ENCODE peak calls at places on chromosomes 12 and 14, in five cellular contexts. One of them, this sample, is unnamed.

GRCh38 chr12:112409064-112409905 is at the start of gene RPL6:
- DNase-seq in ovary: peak
- DNase-seq in lower leg skin: peak
- DNase-seq in GM10248: peak
- DNase-seq in GM12864: peak
- DNase-seq in this sample: peak

GRCh38 chr14:21098134-21098891 is at the start of gene ZNF219:
- DNase-seq in GM10248: no peak
- DNase-seq in ovary: peak
- DNase-seq in GM12864: no peak
- DNase-seq in lower leg skin: no peak
- DNase-seq in this sample: peak

GRCh38 chr12:98084391-98084790 is 431.0 kb upstream of the TMPO start:
- DNase-seq in GM10248: no peak
- DNase-seq in lower leg skin: no peak
- DNase-seq in ovary: no peak
- DNase-seq in GM12864: no peak
- DNase-seq in this sample: no peak

GRCh38 chr12:117855165-117855564 is 113.6 kb downstream of the KSR2 start:
- DNase-seq in lower leg skin: no peak
- DNase-seq in GM10248: no peak
- DNase-seq in ovary: no peak
- DNase-seq in GM12864: no peak
- DNase-seq in this sample: no peak

GRCh38 chr14:53093206-53093605 is 59.9 kb downstream of the DDHD1 start:
- DNase-seq in ovary: no peak
- DNase-seq in lower leg skin: no peak
- DNase-seq in GM10248: no peak
- DNase-seq in GM12864: no peak
- DNase-seq in this sample: no peak

GRCh38 chr14:52458721-52459085 is 93.6 kb downstream of the TXNDC16 start:
- DNase-seq in ovary: no peak
- DNase-seq in GM10248: no peak
- DNase-seq in lower leg skin: no peak
- DNase-seq in GM12864: no peak
- DNase-seq in this sample: no peak

GRCh38 chr12:75533239-75533638 is 21.8 kb upstream of the KRR1 start:
- DNase-seq in GM10248: no peak
- DNase-seq in ovary: no peak
- DNase-seq in lower leg skin: no peak
- DNase-seq in GM12864: no peak
- DNase-seq in this sample: no peak

GRCh38 chr12:108696111-108696995 is 35.0 kb downstream of the CORO1C start:
- DNase-seq in ovary: peak
- DNase-seq in GM12864: no peak
- DNase-seq in lower leg skin: no peak
- DNase-seq in GM10248: no peak
- DNase-seq in this sample: peak

GRCh38 chr12:130613131-130613530 is 103.0 kb downstream of the RIMBP2 start:
- DNase-seq in GM10248: no peak
- DNase-seq in ovary: no peak
- DNase-seq in lower leg skin: no peak
- DNase-seq in GM12864: no peak
- DNase-seq in this sample: no peak

GRCh38 chr14:74299061-74299545 is 3.6 kb downstream of the ABCD4 start:
- DNase-seq in GM12864: no peak
- DNase-seq in lower leg skin: peak
- DNase-seq in ovary: peak
- DNase-seq in GM10248: no peak
- DNase-seq in this sample: no peak

GRCh38 chr12:122021193-122021821 is 377 bp upstream of the BCL7A start:
- DNase-seq in ovary: peak
- DNase-seq in GM12864: no peak
- DNase-seq in GM10248: no peak
- DNase-seq in lower leg skin: no peak
- DNase-seq in this sample: no peak

GRCh38 chr12:121214855-121215745 is 5.2 kb downstream of the P2RX4 start:
- DNase-seq in GM10248: no peak
- DNase-seq in ovary: no peak
- DNase-seq in GM12864: no peak
- DNase-seq in lower leg skin: peak
- DNase-seq in this sample: peak

GRCh38 chr12:106113042-106113441 is 25.7 kb downstream of the NUAK1 start:
- DNase-seq in GM12864: no peak
- DNase-seq in GM10248: peak
- DNase-seq in ovary: no peak
- DNase-seq in lower leg skin: no peak
- DNase-seq in this sample: no peak

GRCh38 chr12:3261782-3262359 is 184.7 kb downstream of the TSPAN9 start:
- DNase-seq in GM12864: no peak
- DNase-seq in lower leg skin: no peak
- DNase-seq in GM10248: no peak
- DNase-seq in ovary: no peak
- DNase-seq in this sample: no peak

GRCh38 chr12:93441111-93441616 is 583 bp downstream of the UBE2N start:
- DNase-seq in GM12864: no peak
- DNase-seq in GM10248: peak
- DNase-seq in lower leg skin: no peak
- DNase-seq in ovary: peak
- DNase-seq in this sample: no peak

GRCh38 chr12:21656931-21657335 is 709 bp downstream of the LDHB start:
- DNase-seq in GM12864: peak
- DNase-seq in ovary: peak
- DNase-seq in lower leg skin: peak
- DNase-seq in GM10248: peak
- DNase-seq in this sample: peak

GRCh38 chr12:33322519-33322918 is 117.1 kb downstream of the SYT10 start:
- DNase-seq in lower leg skin: no peak
- DNase-seq in GM10248: no peak
- DNase-seq in GM12864: no peak
- DNase-seq in ovary: no peak
- DNase-seq in this sample: no peak

GRCh38 chr12:115235880-115236279 is 551.9 kb upstream of the TBX3 start:
- DNase-seq in GM12864: no peak
- DNase-seq in lower leg skin: no peak
- DNase-seq in GM10248: no peak
- DNase-seq in ovary: no peak
- DNase-seq in this sample: no peak

GRCh38 chr14:32078794-32079663 is 1.9 kb downstream of the ARHGAP5 start:
- DNase-seq in GM12864: no peak
- DNase-seq in ovary: no peak
- DNase-seq in lower leg skin: no peak
- DNase-seq in GM10248: no peak
- DNase-seq in this sample: peak

GRCh38 chr14:61211476-61212262 is 69.5 kb downstream of the TMEM30B start:
- DNase-seq in ovary: no peak
- DNase-seq in lower leg skin: no peak
- DNase-seq in GM10248: no peak
- DNase-seq in GM12864: no peak
- DNase-seq in this sample: no peak

GRCh38 chr12:62744551-62744950 is 190.4 kb downstream of the PPM1H start:
- DNase-seq in GM10248: no peak
- DNase-seq in GM12864: no peak
- DNase-seq in lower leg skin: no peak
- DNase-seq in ovary: no peak
- DNase-seq in this sample: no peak

GRCh38 chr12:11705010-11705409 is 55.5 kb downstream of the ETV6 start:
- DNase-seq in GM12864: no peak
- DNase-seq in lower leg skin: no peak
- DNase-seq in GM10248: no peak
- DNase-seq in ovary: peak
- DNase-seq in this sample: peak

GRCh38 chr14:22560638-22561365 is 28.2 kb downstream of the DAD1 start:
- DNase-seq in lower leg skin: no peak
- DNase-seq in GM12864: no peak
- DNase-seq in GM10248: no peak
- DNase-seq in ovary: no peak
- DNase-seq in this sample: no peak

GRCh38 chr12:6695313-6696045 is 5.1 kb downstream of the PIANP start:
- DNase-seq in GM10248: no peak
- DNase-seq in ovary: no peak
- DNase-seq in lower leg skin: no peak
- DNase-seq in GM12864: no peak
- DNase-seq in this sample: no peak

GRCh38 chr12:53925006-53925405 is 13.6 kb upstream of the HOXC13 start:
- DNase-seq in GM10248: no peak
- DNase-seq in ovary: no peak
- DNase-seq in GM12864: no peak
- DNase-seq in lower leg skin: no peak
- DNase-seq in this sample: no peak

GRCh38 chr14:91484186-91484585 is 25.9 kb downstream of the PPP4R3A start:
- DNase-seq in GM12864: no peak
- DNase-seq in ovary: no peak
- DNase-seq in lower leg skin: no peak
- DNase-seq in GM10248: no peak
- DNase-seq in this sample: no peak

DNA sequence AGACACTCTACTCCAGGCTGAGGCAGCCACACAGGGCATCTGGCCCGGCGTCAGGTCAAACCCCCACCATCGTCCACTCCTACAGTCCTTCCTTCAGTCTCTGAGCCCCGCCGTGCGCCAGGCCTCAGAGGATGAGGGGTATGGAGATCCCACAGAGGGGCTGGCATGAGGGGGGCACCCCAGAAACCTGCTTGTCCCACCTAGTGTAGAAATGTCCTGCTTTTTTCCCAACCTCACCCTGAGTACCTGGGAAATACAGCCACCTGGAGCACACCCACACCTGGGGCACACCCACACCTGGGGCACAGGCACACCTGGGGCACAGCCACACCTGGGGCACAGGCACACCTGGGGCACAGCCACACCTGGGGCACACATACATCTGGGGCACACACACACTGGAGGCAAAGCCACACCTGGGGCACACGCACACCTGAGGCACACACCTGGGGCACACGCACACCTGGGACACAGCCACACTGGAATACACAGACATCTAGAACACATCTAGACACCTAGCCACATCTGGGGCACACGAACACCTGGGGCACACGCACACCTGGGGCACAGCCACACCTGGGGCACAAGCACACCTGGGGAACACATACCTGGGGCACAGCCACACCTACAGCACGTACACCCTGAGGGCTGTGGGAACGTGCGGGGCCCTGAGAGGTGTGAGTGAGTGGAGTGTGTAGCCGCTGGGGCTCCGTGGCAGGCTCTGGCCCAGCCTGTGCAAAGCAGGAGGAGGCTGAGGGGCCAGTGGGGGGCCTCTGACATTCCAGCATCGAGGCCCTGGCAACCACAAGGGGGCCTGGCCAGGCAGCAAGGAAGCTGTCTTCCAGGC is 18.4 kb downstream of the AKT1 start:
- DNase-seq in GM10248: no peak
- DNase-seq in GM12864: no peak
- DNase-seq in lower leg skin: no peak
- DNase-seq in ovary: no peak
- DNase-seq in this sample: no peak
- TF ChIP-seq CTCF in GM10248: no peak
- TF ChIP-seq CTCF in GM12864: no peak
- TF ChIP-seq CTCF in lower leg skin: no peak
- TF ChIP-seq CTCF in ovary: no peak
- TF ChIP-seq CTCF in this sample: no peak

GRCh38 chr12:61667676-61668075 is 592.5 kb upstream of the USP15 start:
- DNase-seq in ovary: no peak
- DNase-seq in lower leg skin: no peak
- DNase-seq in GM10248: no peak
- DNase-seq in GM12864: no peak
- DNase-seq in this sample: no peak
- TF ChIP-seq CTCF in ovary: no peak
- TF ChIP-seq CTCF in lower leg skin: no peak
- TF ChIP-seq CTCF in GM10248: no peak
- TF ChIP-seq CTCF in GM12864: no peak
- TF ChIP-seq CTCF in this sample: no peak

GRCh38 chr12:52669426-52669825 is 10.8 kb downstream of the KRT1 start:
- DNase-seq in GM10248: no peak
- DNase-seq in ovary: no peak
- DNase-seq in GM12864: no peak
- DNase-seq in lower leg skin: no peak
- DNase-seq in this sample: no peak

GRCh38 chr12:52670961-52671360 is 9.2 kb downstream of the KRT1 start:
- DNase-seq in GM12864: no peak
- DNase-seq in ovary: no peak
- DNase-seq in lower leg skin: no peak
- DNase-seq in GM10248: no peak
- DNase-seq in this sample: peak

GRCh38 chr12:52667931-52668330 is 12.3 kb downstream of the KRT1 start:
- DNase-seq in ovary: no peak
- DNase-seq in GM10248: no peak
- DNase-seq in GM12864: no peak
- DNase-seq in lower leg skin: no peak
- DNase-seq in this sample: no peak

GRCh38 chr12:52670506-52670905 is 9.7 kb downstream of the KRT1 start:
- DNase-seq in GM10248: no peak
- DNase-seq in ovary: no peak
- DNase-seq in lower leg skin: no peak
- DNase-seq in GM12864: no peak
- DNase-seq in this sample: no peak

DNA sequence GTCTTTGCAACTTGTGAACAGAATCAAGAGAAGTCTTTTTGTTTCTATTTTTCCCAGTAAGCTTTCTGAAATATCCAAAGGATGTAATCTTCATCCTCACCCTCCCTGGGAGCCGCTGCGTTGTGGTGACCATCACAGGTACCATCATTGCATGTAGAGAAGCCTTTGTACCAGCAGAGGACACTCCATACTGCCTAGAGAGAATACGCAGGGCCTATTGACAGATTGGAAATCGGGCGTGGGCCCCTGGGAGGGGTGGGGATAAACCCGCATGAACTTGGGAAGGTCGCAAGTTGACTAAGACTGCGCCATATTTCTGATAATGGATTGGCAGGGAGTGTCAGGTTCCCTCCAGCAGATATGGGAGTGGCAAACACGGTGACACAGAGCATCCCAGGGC is 12.7 kb downstream of the KRT1 start:
- DNase-seq in lower leg skin: no peak
- DNase-seq in GM10248: no peak
- DNase-seq in ovary: no peak
- DNase-seq in GM12864: no peak
- DNase-seq in this sample: no peak
- TF ChIP-seq CTCF in lower leg skin: no peak
- TF ChIP-seq CTCF in GM10248: no peak
- TF ChIP-seq CTCF in ovary: no peak
- TF ChIP-seq CTCF in GM12864: peak
- TF ChIP-seq CTCF in this sample: peak

DNA sequence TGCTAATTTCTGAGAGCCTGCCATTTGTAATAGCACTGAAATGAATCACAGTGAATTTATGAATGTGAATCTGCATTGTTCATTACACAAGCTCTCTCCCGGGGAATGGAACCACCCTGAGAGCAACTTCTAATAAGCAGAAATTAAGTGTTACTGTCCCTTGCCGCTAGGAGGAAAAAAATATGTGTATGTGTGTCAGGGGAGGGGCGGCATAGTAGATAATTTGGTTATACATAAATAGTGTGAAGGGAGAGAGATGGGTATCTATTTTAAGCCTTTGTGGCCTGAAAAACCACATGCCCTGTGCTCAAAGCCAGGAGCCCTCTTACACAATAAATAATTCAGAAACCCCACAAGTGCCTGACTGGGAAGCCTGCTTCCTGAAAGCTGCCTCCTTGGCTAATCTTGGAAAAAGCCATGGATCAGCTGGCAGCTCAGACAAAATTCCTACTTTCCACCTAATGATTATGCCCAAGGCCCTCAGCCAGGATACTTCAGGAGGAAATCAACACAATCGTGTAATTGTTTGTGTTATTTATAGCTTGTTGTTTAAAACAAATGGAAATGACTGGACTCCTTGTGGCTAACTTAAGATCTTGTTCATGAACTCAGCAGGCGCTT is 366.2 kb upstream of the KITLG start:
- DNase-seq in ovary: no peak
- DNase-seq in GM10248: no peak
- DNase-seq in GM12864: no peak
- DNase-seq in lower leg skin: peak
- DNase-seq in this sample: peak
- TF ChIP-seq CTCF in ovary: no peak
- TF ChIP-seq CTCF in GM10248: no peak
- TF ChIP-seq CTCF in GM12864: no peak
- TF ChIP-seq CTCF in lower leg skin: no peak
- TF ChIP-seq CTCF in this sample: no peak